ENCODE peak calls at places on chromosome 20, in four cellular contexts. One of them, this sample, is unnamed.

GRCh38 chr20:25058051-25058796 is at the start of gene ACSS1:
- DNase-seq in Peyer's patch: peak; percentile 84
- DNase-seq in fibroblast of mammary gland: no peak
- DNase-seq in ovary: peak; percentile 76
- DNase-seq in this sample: no peak

GRCh38 chr20:59268827-59269226 is 31.6 kb upstream of the EDN3 start:
- DNase-seq in ovary: no peak
- DNase-seq in Peyer's patch: no peak
- DNase-seq in fibroblast of mammary gland: no peak
- DNase-seq in this sample: no peak

GRCh38 chr20:33796263-33796906 is 14.8 kb upstream of the CHMP4B start:
- DNase-seq in fibroblast of mammary gland: no peak
- DNase-seq in Peyer's patch: no peak
- DNase-seq in ovary: no peak
- DNase-seq in this sample: no peak

GRCh38 chr20:60250251-60250650 is 292.0 kb downstream of the CDH26 start:
- DNase-seq in fibroblast of mammary gland: peak; percentile 60
- DNase-seq in Peyer's patch: no peak
- DNase-seq in ovary: no peak
- DNase-seq in this sample: peak; percentile 39

GRCh38 chr20:52291109-52291508 is 99.5 kb upstream of the ZFP64 start:
- DNase-seq in Peyer's patch: no peak
- DNase-seq in fibroblast of mammary gland: no peak
- DNase-seq in ovary: no peak
- DNase-seq in this sample: no peak

GRCh38 chr20:23668477-23668951 is 20.3 kb downstream of the CST4 start:
- DNase-seq in fibroblast of mammary gland: peak; percentile 56
- DNase-seq in ovary: no peak
- DNase-seq in Peyer's patch: no peak
- DNase-seq in this sample: no peak

GRCh38 chr20:32891491-32891890 is 32.8 kb downstream of the EFCAB8 start:
- DNase-seq in Peyer's patch: no peak
- DNase-seq in ovary: no peak
- DNase-seq in fibroblast of mammary gland: no peak
- DNase-seq in this sample: no peak

GRCh38 chr20:17654649-17655285 is 27.3 kb downstream of the RRBP1 start:
- DNase-seq in Peyer's patch: peak; percentile 25
- DNase-seq in fibroblast of mammary gland: peak; percentile 64
- DNase-seq in ovary: peak; percentile 72
- DNase-seq in this sample: no peak

GRCh38 chr20:61736751-61737310 is 328.9 kb downstream of the TAF4 start:
- DNase-seq in ovary: no peak
- DNase-seq in Peyer's patch: no peak
- DNase-seq in fibroblast of mammary gland: no peak
- DNase-seq in this sample: no peak

GRCh38 chr20:24704899-24705298 is 235.5 kb downstream of the SYNDIG1 start:
- DNase-seq in fibroblast of mammary gland: no peak
- DNase-seq in ovary: no peak
- DNase-seq in Peyer's patch: no peak
- DNase-seq in this sample: no peak

GRCh38 chr20:58743929-58744534 is 51.4 kb downstream of the NPEPL1 start:
- DNase-seq in ovary: no peak
- DNase-seq in fibroblast of mammary gland: no peak
- DNase-seq in Peyer's patch: no peak
- DNase-seq in this sample: no peak

GRCh38 chr20:44074252-44075151 is 112.5 kb downstream of the JPH2 start:
- DNase-seq in Peyer's patch: no peak
- DNase-seq in fibroblast of mammary gland: peak; percentile 75
- DNase-seq in ovary: peak; percentile 8
- DNase-seq in this sample: peak; percentile 32

GRCh38 chr20:17841751-17842191 is 126.8 kb downstream of the SNX5 start:
- DNase-seq in ovary: peak; percentile 64
- DNase-seq in fibroblast of mammary gland: peak; percentile 84
- DNase-seq in Peyer's patch: no peak
- DNase-seq in this sample: no peak

GRCh38 chr20:61448396-61448795 is 196.3 kb downstream of the CDH4 start:
- DNase-seq in Peyer's patch: no peak
- DNase-seq in ovary: no peak
- DNase-seq in fibroblast of mammary gland: no peak
- DNase-seq in this sample: no peak

GRCh38 chr20:36441416-36441815 is 99.9 kb upstream of the MYL9 start:
- DNase-seq in ovary: no peak
- DNase-seq in fibroblast of mammary gland: no peak
- DNase-seq in Peyer's patch: no peak
- DNase-seq in this sample: no peak

GRCh38 chr20:20505554-20505953 is 137.7 kb downstream of the INSM1 start:
- DNase-seq in ovary: no peak
- DNase-seq in fibroblast of mammary gland: no peak
- DNase-seq in Peyer's patch: no peak
- DNase-seq in this sample: no peak

GRCh38 chr20:36575066-36575743 is 1.8 kb downstream of the TGIF2 start:
- DNase-seq in Peyer's patch: peak; percentile 54
- DNase-seq in ovary: peak; percentile 85
- DNase-seq in fibroblast of mammary gland: peak; percentile 40
- DNase-seq in this sample: no peak

GRCh38 chr20:53061305-53061704 is 89.1 kb downstream of the TSHZ2 start:
- DNase-seq in fibroblast of mammary gland: no peak
- DNase-seq in Peyer's patch: no peak
- DNase-seq in ovary: no peak
- DNase-seq in this sample: no peak

GRCh38 chr20:2059411-2059810 is 42.2 kb upstream of the STK35 start:
- DNase-seq in Peyer's patch: no peak
- DNase-seq in fibroblast of mammary gland: no peak
- DNase-seq in ovary: no peak
- DNase-seq in this sample: no peak

GRCh38 chr20:62643521-62644043 is 1.3 kb downstream of the SLCO4A1 start:
- DNase-seq in ovary: no peak
- DNase-seq in fibroblast of mammary gland: peak; percentile 10
- DNase-seq in Peyer's patch: no peak
- DNase-seq in this sample: no peak

GRCh38 chr20:10609726-10610125 is 64.1 kb downstream of the JAG1 start:
- DNase-seq in ovary: no peak
- DNase-seq in Peyer's patch: no peak
- DNase-seq in fibroblast of mammary gland: peak; percentile 14
- DNase-seq in this sample: no peak

GRCh38 chr20:4902788-4903187 is 98.5 kb downstream of the SLC23A2 start:
- DNase-seq in ovary: no peak
- DNase-seq in fibroblast of mammary gland: no peak
- DNase-seq in Peyer's patch: no peak
- DNase-seq in this sample: no peak

GRCh38 chr20:35252037-35252461 is 25.6 kb downstream of the MMP24 start:
- DNase-seq in fibroblast of mammary gland: no peak
- DNase-seq in Peyer's patch: peak; percentile 23
- DNase-seq in ovary: no peak
- DNase-seq in this sample: no peak

GRCh38 chr20:50019466-50020256 is 36.9 kb downstream of the SNAI1 start:
- DNase-seq in Peyer's patch: no peak
- DNase-seq in ovary: no peak
- DNase-seq in fibroblast of mammary gland: no peak
- DNase-seq in this sample: no peak

GRCh38 chr20:45368221-45368980 is 5.4 kb downstream of the SYS1 start:
- DNase-seq in fibroblast of mammary gland: no peak
- DNase-seq in ovary: no peak
- DNase-seq in Peyer's patch: peak; percentile 77
- DNase-seq in this sample: no peak

GRCh38 chr20:62797671-62798532 is 1.6 kb downstream of the MRGBP start:
- DNase-seq in fibroblast of mammary gland: no peak
- DNase-seq in ovary: peak; percentile 48
- DNase-seq in Peyer's patch: no peak
- DNase-seq in this sample: no peak

GRCh38 chr20:35901678-35902544 is 52.4 kb downstream of the SCAND1 start:
- DNase-seq in fibroblast of mammary gland: peak; percentile 95
- DNase-seq in Peyer's patch: no peak
- DNase-seq in ovary: no peak
- DNase-seq in this sample: no peak

GRCh38 chr20:9407805-9408421 is 106.5 kb upstream of the LAMP5 start:
- DNase-seq in Peyer's patch: peak; percentile 36
- DNase-seq in fibroblast of mammary gland: peak; percentile 79
- DNase-seq in ovary: no peak
- DNase-seq in this sample: no peak

GRCh38 chr20:32672315-32672981 is 1.3 kb downstream of the C20orf203 start:
- DNase-seq in ovary: no peak
- DNase-seq in Peyer's patch: no peak
- DNase-seq in fibroblast of mammary gland: no peak
- DNase-seq in this sample: no peak

GRCh38 chr20:33866398-33867079 is 55.4 kb downstream of the CHMP4B start:
- DNase-seq in ovary: no peak
- DNase-seq in fibroblast of mammary gland: no peak
- DNase-seq in Peyer's patch: no peak
- DNase-seq in this sample: no peak

GRCh38 chr20:20780127-20780822 is 67.8 kb upstream of the RALGAPA2 start:
- DNase-seq in Peyer's patch: peak; percentile 19
- DNase-seq in fibroblast of mammary gland: peak; percentile 25
- DNase-seq in ovary: peak; percentile 56
- DNase-seq in this sample: no peak

GRCh38 chr20:58485326-58485725 is 29.9 kb downstream of the APCDD1L start:
- DNase-seq in ovary: no peak
- DNase-seq in fibroblast of mammary gland: no peak
- DNase-seq in Peyer's patch: no peak
- DNase-seq in this sample: no peak

GRCh38 chr20:44586289-44586911 is 4.0 kb downstream of the PKIG start:
- DNase-seq in fibroblast of mammary gland: no peak
- DNase-seq in ovary: no peak
- DNase-seq in Peyer's patch: peak; percentile 82
- DNase-seq in this sample: no peak

GRCh38 chr20:52179331-52180166 is 12.0 kb downstream of the ZFP64 start:
- DNase-seq in Peyer's patch: no peak
- DNase-seq in ovary: no peak
- DNase-seq in fibroblast of mammary gland: no peak
- DNase-seq in this sample: no peak

GRCh38 chr20:10619427-10619826 is 54.4 kb downstream of the JAG1 start:
- DNase-seq in ovary: no peak
- DNase-seq in fibroblast of mammary gland: peak; percentile 97
- DNase-seq in Peyer's patch: no peak
- DNase-seq in this sample: no peak

GRCh38 chr20:9228774-9229450 is 160.0 kb downstream of the PLCB4 start:
- DNase-seq in fibroblast of mammary gland: no peak
- DNase-seq in ovary: peak; percentile 51
- DNase-seq in Peyer's patch: no peak
- DNase-seq in this sample: no peak

GRCh38 chr20:34083137-34083536 is 28.9 kb downstream of the EIF2S2 start:
- DNase-seq in fibroblast of mammary gland: peak; percentile 95
- DNase-seq in Peyer's patch: no peak
- DNase-seq in ovary: peak; percentile 64
- DNase-seq in this sample: no peak

GRCh38 chr20:51046021-51046985 is 23.4 kb upstream of the KCNG1 start:
- DNase-seq in ovary: no peak
- DNase-seq in fibroblast of mammary gland: no peak
- DNase-seq in Peyer's patch: no peak
- DNase-seq in this sample: no peak
- TF ChIP-seq CTCF in ovary: no peak
- TF ChIP-seq CTCF in fibroblast of mammary gland: no peak
- TF ChIP-seq CTCF in Peyer's patch: no peak
- TF ChIP-seq CTCF in this sample: no peak

GRCh38 chr20:38224534-38224933 is 36.0 kb downstream of the KIAA1755 start:
- DNase-seq in Peyer's patch: no peak
- DNase-seq in ovary: peak; percentile 12
- DNase-seq in fibroblast of mammary gland: no peak
- DNase-seq in this sample: no peak

GRCh38 chr20:38221041-38221589 is 39.4 kb downstream of the KIAA1755 start:
- DNase-seq in Peyer's patch: peak; percentile 68
- DNase-seq in ovary: peak; percentile 82
- DNase-seq in fibroblast of mammary gland: peak; percentile 50
- DNase-seq in this sample: peak; percentile 89

GRCh38 chr20:38222231-38222922 is 38.2 kb downstream of the KIAA1755 start:
- DNase-seq in ovary: peak; percentile 70
- DNase-seq in fibroblast of mammary gland: peak; percentile 53
- DNase-seq in Peyer's patch: peak; percentile 49
- DNase-seq in this sample: no peak

GRCh38 chr20:38223743-38224100 is 36.8 kb downstream of the KIAA1755 start:
- DNase-seq in fibroblast of mammary gland: no peak
- DNase-seq in Peyer's patch: no peak
- DNase-seq in ovary: no peak
- DNase-seq in this sample: no peak

GRCh38 chr20:38222923-38223742 is 37.4 kb downstream of the KIAA1755 start:
- DNase-seq in Peyer's patch: no peak
- DNase-seq in ovary: peak; percentile 23
- DNase-seq in fibroblast of mammary gland: no peak
- DNase-seq in this sample: no peak
- TF ChIP-seq CTCF in Peyer's patch: no peak
- TF ChIP-seq CTCF in ovary: no peak
- TF ChIP-seq CTCF in fibroblast of mammary gland: no peak
- TF ChIP-seq CTCF in this sample: peak; percentile 36

GRCh38 chr20:39553120-39553519 is 591.0 kb downstream of the DHX35 start:
- DNase-seq in fibroblast of mammary gland: no peak
- DNase-seq in Peyer's patch: no peak
- DNase-seq in ovary: no peak
- DNase-seq in this sample: no peak
- TF ChIP-seq CTCF in fibroblast of mammary gland: no peak
- TF ChIP-seq CTCF in Peyer's patch: no peak
- TF ChIP-seq CTCF in ovary: no peak
- TF ChIP-seq CTCF in this sample: no peak

GRCh38 chr20:47501483-47502270 is at the start of gene NCOA3:
- DNase-seq in Peyer's patch: peak; percentile 98
- DNase-seq in ovary: peak; percentile 95
- DNase-seq in fibroblast of mammary gland: peak; percentile 89
- DNase-seq in this sample: peak; percentile 97
- TF ChIP-seq CTCF in Peyer's patch: peak; percentile 51
- TF ChIP-seq CTCF in ovary: peak; percentile 57
- TF ChIP-seq CTCF in fibroblast of mammary gland: no peak
- TF ChIP-seq CTCF in this sample: peak; percentile 73

DNA sequence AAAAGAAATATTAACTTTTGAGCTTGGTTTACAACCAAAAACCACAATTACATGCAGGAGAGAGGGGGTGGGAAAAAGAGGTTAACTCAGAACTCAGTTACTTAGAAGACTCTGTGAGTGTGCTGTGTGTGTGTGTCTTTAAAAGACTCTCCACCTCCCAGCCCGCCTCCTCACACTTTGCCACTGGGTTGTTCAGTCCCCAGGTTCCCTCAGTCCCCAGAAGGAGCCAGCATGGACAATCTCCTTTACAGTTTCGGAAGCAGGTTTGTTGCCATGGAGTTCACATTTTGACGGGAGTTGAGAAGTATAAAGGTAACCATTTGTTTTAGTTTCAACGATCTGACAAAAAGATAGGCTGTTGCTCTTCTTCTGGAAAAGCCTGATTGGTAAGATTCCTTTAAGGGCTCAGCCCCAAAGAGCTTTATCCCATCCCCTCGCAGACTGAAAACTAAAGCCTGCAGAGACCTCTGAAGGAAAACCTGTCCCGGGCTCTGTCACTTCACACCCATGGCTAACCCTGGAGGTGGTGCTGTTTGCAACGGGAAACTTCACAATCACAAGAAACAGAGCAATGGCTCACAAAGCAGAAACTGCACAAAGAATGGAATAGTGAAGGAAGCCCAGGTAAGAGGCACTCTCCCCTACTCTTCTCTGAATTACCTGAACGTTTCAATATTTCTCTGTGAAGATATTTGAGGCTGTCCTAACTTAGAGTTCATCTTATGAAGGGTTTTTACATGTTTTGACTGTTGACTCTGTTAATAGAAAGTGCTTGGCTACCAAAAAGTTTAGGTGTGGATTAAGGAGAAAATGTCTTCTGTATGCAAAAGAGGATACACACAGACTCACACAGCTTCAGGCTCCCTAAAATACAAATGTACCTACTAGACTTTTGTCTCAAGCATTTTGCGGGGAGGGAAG is at the start of gene SPTLC3:
- DNase-seq in fibroblast of mammary gland: peak; percentile 46
- DNase-seq in ovary: peak; percentile 40
- DNase-seq in Peyer's patch: no peak
- DNase-seq in this sample: no peak
- TF ChIP-seq CTCF in fibroblast of mammary gland: no peak
- TF ChIP-seq CTCF in ovary: no peak
- TF ChIP-seq CTCF in Peyer's patch: no peak
- TF ChIP-seq CTCF in this sample: no peak

This sample was measured in type B pancreatic cell.